ENCODE peak calls at places on chromosomes 2 and 18, in six cellular contexts. Y is astrocyte, N is fibroblast of lung, Z is keratinocyte, T is HCT116, O is endothelial cell of umbilical vein. X is an unnamed sample.
A peak's percentile ranks its signal among the peaks of the same experiment; 100 is the strongest.

GRCh38 chr2:28444951-28445350 is 50.9 kb upstream of the PLB1 start:
- DNase-seq in Y (no peak), N (no peak), Z (no peak), T (no peak), O (no peak), X (no peak)

GRCh38 chr2:48343571-48344440 is 186.1 kb upstream of the STON1 start:
- DNase-seq in Y (peak; percentile 96), N (peak; percentile 88), Z (peak; percentile 36), T (no peak), O (peak; percentile 91), X (no peak)

GRCh38 chr2:234671716-234672115 is 174.8 kb upstream of the ARL4C start:
- DNase-seq in Y (no peak), N (no peak), Z (no peak), T (no peak), O (no peak), X (no peak)

GRCh38 chr2:101328474-101329007 is 20.0 kb upstream of the RNF149 start:
- DNase-seq in Y (peak; percentile 82), N (peak; percentile 42), Z (no peak), T (no peak), O (peak; percentile 98), X (peak; percentile 32)

GRCh38 chr2:225334524-225334923 is 65.0 kb upstream of the NYAP2 start:
- DNase-seq in Y (peak; percentile 56), N (no peak), Z (no peak), T (no peak), O (no peak), X (no peak)

GRCh38 chr2:19690429-19690828 is 211.4 kb downstream of the TTC32 start:
- DNase-seq in Y (no peak), N (no peak), Z (no peak), T (no peak), O (no peak), X (no peak)

GRCh38 chr2:240235811-240236210 is 95.4 kb upstream of the OTOS start:
- DNase-seq in Y (no peak), N (no peak), Z (no peak), T (no peak), O (no peak), X (no peak)

GRCh38 chr2:197786010-197786877 is 1.1 kb upstream of the BOLL start:
- DNase-seq in Y (no peak), N (no peak), Z (no peak), T (no peak), O (no peak), X (peak; percentile 46)

GRCh38 chr2:204365778-204366177 is 179.5 kb upstream of the PARD3B start:
- DNase-seq in Y (no peak), N (peak; percentile 14), Z (no peak), T (no peak), O (no peak), X (no peak)

GRCh38 chr2:10103179-10103578 is 19.4 kb upstream of the RRM2 start:
- DNase-seq in Y (no peak), N (no peak), Z (no peak), T (no peak), O (no peak), X (no peak)

GRCh38 chr2:241701155-241701404 is 759 bp upstream of the ING5 start:
- DNase-seq in Y (peak; percentile 39), N (no peak), Z (no peak), T (no peak), O (no peak), X (no peak)

GRCh38 chr2:142961202-142961601 is 83.7 kb downstream of the KYNU start:
- DNase-seq in Y (no peak), N (no peak), Z (no peak), T (no peak), O (no peak), X (no peak)

GRCh38 chr18:59229191-59229590 is 9.2 kb downstream of the GRP start:
- DNase-seq in Y (no peak), N (no peak), Z (no peak), T (no peak), O (no peak), X (peak; percentile 45)

GRCh38 chr18:11053293-11053692 is 96.1 kb downstream of the PIEZO2 start:
- DNase-seq in Y (no peak), N (no peak), Z (no peak), T (no peak), O (no peak), X (no peak)

GRCh38 chr2:28319118-28320008 is 73.3 kb upstream of the FOSL2 start:
- DNase-seq in Y (peak; percentile 85), N (no peak), Z (no peak), T (no peak), O (no peak), X (no peak)

GRCh38 chr2:27212626-27213471 is 781 bp upstream of the SLC5A6 start:
- DNase-seq in Y (peak; percentile 70), N (peak; percentile 74), Z (no peak), T (no peak), O (no peak), X (peak; percentile 62)

GRCh38 chr2:19357383-19358241 is 811 bp downstream of the OSR1 start:
- DNase-seq in Y (no peak), N (peak; percentile 69), Z (no peak), T (no peak), O (no peak), X (no peak)

GRCh38 chr2:177721815-177722552 is 329.4 kb downstream of the AGPS start:
- DNase-seq in Y (no peak), N (no peak), Z (no peak), T (no peak), O (no peak), X (peak; percentile 30)

GRCh38 chr2:134783912-134784311 is 54.5 kb upstream of the ACMSD start:
- DNase-seq in Y (no peak), N (no peak), Z (no peak), T (no peak), O (no peak), X (no peak)

GRCh38 chr2:42770288-42771131 is 6.6 kb upstream of the OXER1 start:
- DNase-seq in Y (peak; percentile 37), N (peak; percentile 29), Z (no peak), T (peak; percentile 48), O (peak; percentile 58), X (peak; percentile 41)

GRCh38 chr2:126658910-126659613 is 3.1 kb downstream of the GYPC start:
- DNase-seq in Y (peak; percentile 47), N (peak; percentile 90), Z (no peak), T (no peak), O (no peak), X (no peak)

GRCh38 chr2:39379643-39380524 is 57.2 kb downstream of the MAP4K3 start:
- DNase-seq in Y (peak; percentile 50), N (peak; percentile 81), Z (no peak), T (peak; percentile 12), O (peak; percentile 69), X (peak; percentile 63)

GRCh38 chr2:54724150-54724559 is 693 bp downstream of the EML6 start:
- DNase-seq in Y (no peak), N (peak; percentile 23), Z (no peak), T (no peak), O (peak; percentile 57), X (no peak)
- TF ChIP-seq EZH2 in Y (no peak), N (no peak), Z (no peak), T (no peak), O (peak; percentile 10), X (no peak)

DNA sequence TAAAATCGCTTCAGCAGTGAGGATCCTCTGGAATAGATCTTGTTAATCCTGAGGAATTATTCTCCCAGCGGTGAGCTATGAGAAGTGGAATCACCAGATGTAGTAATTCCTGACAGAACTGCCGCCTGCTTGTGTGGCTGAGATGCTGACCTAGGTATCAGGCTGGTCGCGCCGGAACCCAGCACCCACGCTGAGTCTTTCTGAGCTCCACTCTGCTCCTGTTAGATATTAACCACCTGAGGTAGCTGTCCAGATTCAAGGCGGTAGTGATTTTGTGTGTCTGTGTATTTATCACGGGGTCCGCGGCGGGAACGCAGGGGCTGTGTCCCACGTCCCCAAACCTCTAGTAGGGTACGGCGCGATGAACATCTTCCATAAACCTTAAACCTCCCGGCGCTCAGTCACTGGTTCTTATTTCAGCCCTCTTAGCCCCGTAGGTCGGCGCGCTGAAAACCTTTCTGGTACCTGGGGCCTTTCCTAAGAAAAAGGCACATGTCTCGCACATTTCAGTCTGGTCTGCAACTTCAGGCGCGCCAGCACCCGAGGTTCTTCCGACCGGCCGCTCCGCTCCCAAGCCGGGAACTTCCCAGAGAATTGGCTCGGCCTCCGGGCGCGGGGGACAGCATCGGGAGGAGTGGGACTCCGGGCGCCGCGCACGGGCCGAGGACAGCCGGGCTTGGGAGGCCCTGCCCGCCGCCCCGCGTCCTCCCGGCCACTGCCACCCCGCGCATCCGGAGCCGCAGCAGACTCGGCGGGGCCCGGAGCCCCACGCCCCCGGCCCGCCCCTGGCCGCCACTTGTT is 542 bp upstream of the CNNM3 start:
- DNase-seq in Y (peak; percentile 43), N (peak; percentile 57), Z (no peak), T (no peak), O (no peak), X (no peak)
- TF ChIP-seq CTCF in Y (no peak), N (no peak), Z (no peak), T (no peak), O (no peak), X (no peak)

GRCh38 chr18:80023173-80023572 is 11.1 kb upstream of the RBFA start:
- DNase-seq in Y (no peak), N (no peak), Z (no peak), T (peak; percentile 28), O (no peak), X (peak; percentile 18)
- H3K9me3 ChIP-seq in Y (peaks cover 42% of the 10 kb centered on the region), N (no peaks in the 10 kb centered on the region), Z (peaks cover 9% of the 10 kb centered on the region), T (peaks cover 34% of the 10 kb centered on the region), O (peaks cover 5% of the 10 kb centered on the region), X (peaks cover 62% of the 10 kb centered on the region)

DNA sequence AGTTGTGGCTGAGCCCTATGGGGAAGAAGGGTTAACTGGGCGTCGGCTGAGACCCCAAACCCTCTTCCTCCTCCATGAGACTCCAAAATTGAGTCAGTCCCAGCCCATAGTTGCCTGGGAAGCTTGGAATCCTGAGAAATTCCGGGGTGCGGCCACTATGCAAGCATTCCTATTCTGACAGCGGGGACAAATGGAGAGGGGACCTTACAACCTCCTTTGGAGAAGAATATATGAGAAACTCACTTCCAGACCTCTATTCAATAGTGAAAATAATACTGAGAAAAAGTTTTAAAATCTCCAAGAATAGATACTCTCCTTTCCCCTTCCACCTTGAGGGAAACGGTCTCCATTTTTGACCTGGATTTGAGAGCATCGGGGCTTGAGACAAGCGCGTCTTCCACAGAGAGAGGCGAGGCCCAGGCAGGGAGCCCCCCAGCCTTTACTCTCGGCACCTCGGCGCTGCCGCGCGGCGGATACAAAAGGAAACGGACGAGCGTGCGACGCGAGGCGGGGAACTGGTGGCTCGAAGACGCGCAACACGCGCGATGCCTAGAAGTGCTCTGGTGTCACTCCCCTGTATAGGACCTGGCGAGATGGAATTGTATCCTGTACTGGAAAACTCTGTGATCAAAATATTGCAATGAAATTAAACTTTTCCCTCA is 11.1 kb downstream of the NR4A2 start:
- DNase-seq in Y (no peak), N (no peak), Z (no peak), T (no peak), O (no peak), X (peak; percentile 34)
- TF ChIP-seq EZH2 in Y (peak; percentile 80), N (no peak), Z (peak; percentile 71), T (no peak), O (peak; percentile 47), X (no peak)

GRCh38 chr2:80429251-80429650 is 124.7 kb upstream of the LRRTM1 start:
- DNase-seq in Y (no peak), N (no peak), Z (no peak), T (no peak), O (no peak), X (no peak)
- TF ChIP-seq CTCF in Y (no peak), N (no peak), Z (no peak), T (no peak), O (no peak), X (no peak)

GRCh38 chr2:196131949-196132925 is 39.1 kb downstream of the STK17B start:
- DNase-seq in Y (peak; percentile 23), N (peak; percentile 49), Z (no peak), T (no peak), O (no peak), X (peak; percentile 31)
- H3K9me3 ChIP-seq in Y (peaks cover 27% of the 10 kb centered on the region), N (no peaks in the 10 kb centered on the region), Z (peaks cover 9% of the 10 kb centered on the region), T (no peaks in the 10 kb centered on the region), O (peaks cover 4% of the 10 kb centered on the region), X (peaks cover 65% of the 10 kb centered on the region)

X was measured in A673.